ENCODE peak calls at places on chromosomes 5 and 9, in seven cellular contexts. D, P, Y, H, U, R and O are unnamed samples.

GRCh38 chr5:172871982-172872381 is 37.9 kb downstream of the ERGIC1 start:
- DNase-seq in H (no peak), P (no peak), U (no peak), Y (no peak), D (no peak), R (no peak), O (no peak)

GRCh38 chr5:143890475-143890874 is 78.5 kb downstream of the HMHB1 start:
- DNase-seq in D (no peak), R (no peak), U (no peak), H (no peak), Y (no peak), P (no peak), O (no peak)

GRCh38 chr5:81825237-81825636 is 74.3 kb upstream of the SSBP2 start:
- DNase-seq in H (peak; percentile 69), D (no peak), Y (no peak), P (peak; percentile 11), R (no peak), U (no peak), O (no peak)

GRCh38 chr5:139646912-139647391 is 1.2 kb upstream of the CXXC5 start:
- DNase-seq in U (no peak), P (no peak), R (peak; percentile 45), Y (no peak), D (no peak), H (no peak), O (no peak)

GRCh38 chr5:36492998-36493655 is 113.3 kb upstream of the SLC1A3 start:
- DNase-seq in Y (no peak), D (no peak), U (no peak), R (no peak), H (no peak), P (no peak), O (no peak)

GRCh38 chr9:13904746-13905145 is 409.2 kb downstream of the NFIB start:
- DNase-seq in D (no peak), Y (no peak), R (no peak), H (no peak), P (no peak), U (no peak), O (no peak)

GRCh38 chr9:4538621-4539020 is 48.4 kb downstream of the SLC1A1 start:
- DNase-seq in R (no peak), Y (no peak), U (no peak), D (no peak), P (no peak), H (no peak), O (no peak)

GRCh38 chr9:101585740-101586139 is 9.0 kb downstream of the PPP3R2 start:
- DNase-seq in D (no peak), H (no peak), P (no peak), R (no peak), Y (no peak), U (no peak), O (no peak)

GRCh38 chr9:120928015-120928719 is 1.6 kb upstream of the TRAF1 start:
- DNase-seq in H (peak; percentile 47), R (no peak), P (no peak), U (peak; percentile 35), Y (no peak), D (peak; percentile 37), O (no peak)

GRCh38 chr5:35416217-35416988 is 186.1 kb upstream of the PRLR start:
- DNase-seq in P (no peak), D (no peak), R (no peak), Y (no peak), U (no peak), H (no peak), O (no peak)

GRCh38 chr5:61280766-61281427 is 51.2 kb upstream of the ZSWIM6 start:
- DNase-seq in R (no peak), D (no peak), H (peak; percentile 53), U (no peak), Y (no peak), P (no peak), O (no peak)

GRCh38 chr5:67233075-67233474 is 36.5 kb upstream of the CD180 start:
- DNase-seq in H (no peak), D (no peak), Y (no peak), P (no peak), U (no peak), R (no peak), O (no peak)

GRCh38 chr5:142109356-142110045 is 922 bp downstream of the NDFIP1 start:
- DNase-seq in D (peak; percentile 4), H (no peak), Y (no peak), U (no peak), P (no peak), R (no peak), O (no peak)

GRCh38 chr5:180688326-180689070 is 39.1 kb upstream of the FLT4 start:
- DNase-seq in H (no peak), Y (no peak), U (no peak), R (no peak), P (no peak), D (no peak), O (no peak)

GRCh38 chr5:140292212-140293040 is 10.5 kb downstream of the PFDN1 start:
- DNase-seq in H (no peak), Y (no peak), D (no peak), U (no peak), R (no peak), P (no peak), O (no peak)

GRCh38 chr5:152619756-152620155 is 214.7 kb upstream of the NMUR2 start:
- DNase-seq in Y (no peak), P (no peak), U (no peak), R (no peak), H (no peak), D (no peak), O (no peak)

GRCh38 chr9:123851851-123852250 is 78.1 kb downstream of the DENND1A start:
- DNase-seq in P (no peak), R (no peak), U (no peak), Y (no peak), H (no peak), D (no peak), O (no peak)

GRCh38 chr5:96729156-96729555 is 67.0 kb downstream of the CAST start:
- DNase-seq in D (no peak), R (no peak), H (no peak), Y (no peak), P (no peak), U (no peak), O (no peak)

GRCh38 chr5:5424736-5425135 is 2.3 kb downstream of the ICE1 start:
- DNase-seq in D (no peak), Y (no peak), P (no peak), U (no peak), H (no peak), R (no peak), O (no peak)

GRCh38 chr9:94554439-94555331 is at the start of gene PCAT7:
- DNase-seq in H (peak; percentile 21), D (no peak), U (no peak), R (peak; percentile 75), P (no peak), Y (no peak), O (peak; percentile 31)

GRCh38 chr5:67969176-67969575 is 246.4 kb upstream of the PIK3R1 start:
- DNase-seq in H (no peak), U (no peak), P (no peak), R (no peak), Y (no peak), D (no peak), O (no peak)

GRCh38 chr5:78650562-78650930 is 2.0 kb upstream of the LHFPL2 start:
- DNase-seq in U (no peak), R (no peak), H (no peak), Y (no peak), D (no peak), P (no peak), O (no peak)

GRCh38 chr9:33139421-33140228 is 27.5 kb downstream of the B4GALT1 start:
- DNase-seq in U (no peak), P (peak; percentile 90), H (peak; percentile 81), R (peak; percentile 37), D (no peak), Y (no peak), O (peak; percentile 72)

GRCh38 chr5:38780950-38781349 is 64.9 kb upstream of the OSMR start:
- DNase-seq in P (peak; percentile 48), H (peak; percentile 37), Y (no peak), U (no peak), D (no peak), R (no peak), O (peak; percentile 82)

GRCh38 chr9:82466616-82467251 is 478.2 kb downstream of the SPATA31D1 start:
- DNase-seq in R (peak; percentile 48), P (no peak), U (no peak), H (peak; percentile 11), D (no peak), Y (no peak), O (no peak)

GRCh38 chr9:36843964-36844363 is 190.1 kb downstream of the PAX5 start:
- DNase-seq in P (no peak), D (no peak), R (no peak), H (no peak), Y (no peak), U (no peak), O (no peak)

GRCh38 chr5:178434851-178435250 is 155.3 kb downstream of the COL23A1 start:
- DNase-seq in R (no peak), H (peak; percentile 72), U (no peak), P (no peak), Y (no peak), D (no peak), O (no peak)

GRCh38 chr5:177367981-177368960 is 10.5 kb downstream of the RGS14 start:
- DNase-seq in R (no peak), D (no peak), U (no peak), H (no peak), P (no peak), Y (no peak), O (no peak)

GRCh38 chr9:130197888-130198287 is 25.7 kb downstream of the NCS1 start:
- DNase-seq in P (no peak), Y (no peak), U (no peak), H (no peak), R (no peak), D (no peak), O (no peak)

GRCh38 chr9:89379508-89380115 is 61.3 kb downstream of the SECISBP2 start:
- DNase-seq in R (no peak), Y (no peak), U (no peak), D (no peak), H (no peak), P (no peak), O (no peak)

GRCh38 chr5:171388816-171389168 is 1.1 kb downstream of the NPM1 start:
- DNase-seq in Y (no peak), H (no peak), R (peak; percentile 6), U (no peak), D (no peak), P (no peak), O (no peak)

GRCh38 chr9:37997636-37998374 is 71.2 kb downstream of the SHB start:
- DNase-seq in Y (no peak), H (no peak), U (no peak), P (no peak), D (no peak), R (peak; percentile 63), O (no peak)

GRCh38 chr9:124297553-124297905 is 39.8 kb downstream of the NEK6 start:
- DNase-seq in R (no peak), P (peak; percentile 90), U (no peak), D (no peak), H (peak; percentile 85), Y (no peak), O (peak; percentile 65)

GRCh38 chr5:127878174-127878750 is 175.1 kb downstream of the CCDC192 start:
- DNase-seq in D (no peak), Y (no peak), H (peak; percentile 16), U (no peak), P (no peak), R (peak; percentile 14), O (peak; percentile 17)